ENCODE peak calls at places on chromosomes 12 and 14, in ten cellular contexts. E is osteoblast, G is transverse colon, R is pancreas, W is tibial nerve, O is astrocyte, P is psoas muscle, A is Panc1, K is hepatocyte, D is cardiac muscle cell. S is an unnamed sample. For H3K4me1, the result is how much of the 10 kb centered on the place peaks cover.

GRCh38 chr12:107152331-107152730 is 59.0 kb upstream of the CRY1 start:
- DNase-seq in E (no peak), G (no peak), R (no peak), W (no peak), O (peak), P (no peak), A (no peak), K (no peak), D (no peak), S (no peak)

GRCh38 chr12:49292729-49293055 is 2.3 kb upstream of the PRPH start:
- DNase-seq in E (no peak), G (no peak), R (no peak), W (no peak), O (no peak), P (no peak), A (no peak), K (no peak), D (no peak), S (no peak)

GRCh38 chr12:3293013-3293412 is 198.0 kb upstream of the PRMT8 start:
- DNase-seq in E (peak), G (no peak), R (no peak), W (no peak), O (no peak), P (no peak), A (no peak), K (no peak), D (no peak), S (no peak)

GRCh38 chr14:24816929-24817637 is 183.1 kb upstream of the GZMB start:
- DNase-seq in E (no peak), G (peak), R (peak), W (no peak), O (no peak), P (no peak), A (no peak), K (peak), D (no peak), S (no peak)

GRCh38 chr12:6292606-6293005 is 17.9 kb upstream of the PLEKHG6 start:
- DNase-seq in E (peak), G (no peak), R (no peak), W (no peak), O (no peak), P (no peak), A (no peak), K (no peak), D (no peak), S (no peak)

GRCh38 chr14:83993545-83993944 is 1536.4 kb upstream of the FLRT2 start:
- DNase-seq in E (no peak), G (no peak), R (no peak), W (no peak), O (no peak), P (no peak), A (no peak), K (no peak), D (no peak), S (no peak)

GRCh38 chr12:69388371-69388770 is 28.8 kb downstream of the YEATS4 start:
- DNase-seq in E (peak), G (no peak), R (no peak), W (no peak), O (peak), P (no peak), A (no peak), K (peak), D (peak), S (no peak)

GRCh38 chr12:112214064-112214463 is 88.7 kb downstream of the TRAFD1 start:
- DNase-seq in E (no peak), G (no peak), R (no peak), W (no peak), O (no peak), P (no peak), A (no peak), K (no peak), D (no peak), S (no peak)

GRCh38 chr12:54207539-54208267 is 18.9 kb upstream of the SMUG1 start:
- DNase-seq in E (peak), G (peak), R (peak), W (peak), O (no peak), P (peak), A (peak), K (peak), D (peak), S (peak)

GRCh38 chr12:111438501-111438900 is 32.8 kb downstream of the SH2B3 start:
- DNase-seq in E (peak), G (peak), R (no peak), W (no peak), O (peak), P (no peak), A (no peak), K (peak), D (no peak), S (peak)

GRCh38 chr12:124032265-124032886 is 59.4 kb downstream of the ZNF664 start:
- DNase-seq in E (peak), G (peak), R (peak), W (peak), O (peak), P (no peak), A (peak), K (peak), D (peak), S (peak)

GRCh38 chr14:50237448-50237847 is 6.1 kb upstream of the SOS2 start:
- DNase-seq in E (no peak), G (no peak), R (no peak), W (no peak), O (no peak), P (no peak), A (no peak), K (no peak), D (no peak), S (no peak)

GRCh38 chr14:70087380-70087697 is 101.4 kb downstream of the SLC8A3 start:
- DNase-seq in E (no peak), G (no peak), R (no peak), W (no peak), O (no peak), P (no peak), A (no peak), K (no peak), D (no peak), S (no peak)

GRCh38 chr12:7588703-7589329 is 76.9 kb downstream of the APOBEC1 start:
- DNase-seq in E (peak), G (peak), R (peak), W (peak), O (no peak), P (no peak), A (no peak), K (peak), D (peak), S (peak)

GRCh38 chr12:96247567-96247962 is 53.4 kb downstream of the ELK3 start:
- DNase-seq in E (no peak), G (no peak), R (no peak), W (no peak), O (no peak), P (no peak), A (peak), K (no peak), D (no peak), S (no peak)

GRCh38 chr12:64296301-64296700 is 74.2 kb upstream of the KICS2 start:
- DNase-seq in E (no peak), G (no peak), R (no peak), W (no peak), O (no peak), P (no peak), A (no peak), K (no peak), D (no peak), S (no peak)

GRCh38 chr12:30877110-30877875 is 49.3 kb upstream of the TSPAN11 start:
- DNase-seq in E (no peak), G (no peak), R (no peak), W (no peak), O (no peak), P (no peak), A (no peak), K (no peak), D (no peak), S (no peak)

GRCh38 chr12:110058875-110059615 is 10.7 kb upstream of the C12orf76 start:
- DNase-seq in E (no peak), G (no peak), R (no peak), W (no peak), O (no peak), P (no peak), A (no peak), K (no peak), D (no peak), S (no peak)

GRCh38 chr12:79615596-79616560 is 74.9 kb downstream of the PAWR start:
- DNase-seq in E (no peak), G (no peak), R (no peak), W (no peak), O (no peak), P (no peak), A (no peak), K (no peak), D (peak), S (no peak)

GRCh38 chr14:68208218-68208617 is 388.6 kb downstream of the RAD51B start:
- DNase-seq in E (peak), G (no peak), R (no peak), W (no peak), O (peak), P (no peak), A (no peak), K (no peak), D (no peak), S (no peak)

GRCh38 chr12:58969227-58969626 is 48.9 kb upstream of the LRIG3 start:
- DNase-seq in E (no peak), G (no peak), R (no peak), W (no peak), O (no peak), P (no peak), A (no peak), K (no peak), D (no peak), S (no peak)

GRCh38 chr14:99597911-99598600 is 6.0 kb downstream of the CCDC85C start:
- DNase-seq in E (peak), G (no peak), R (no peak), W (no peak), O (no peak), P (no peak), A (no peak), K (no peak), D (no peak), S (no peak)
- H3K27ac ChIP-seq in E (no peak), G (peak), R (no peak), W (peak), O (no peak), P (no peak), A (peak), K (peak), D (no peak), S (no peak)

DNA sequence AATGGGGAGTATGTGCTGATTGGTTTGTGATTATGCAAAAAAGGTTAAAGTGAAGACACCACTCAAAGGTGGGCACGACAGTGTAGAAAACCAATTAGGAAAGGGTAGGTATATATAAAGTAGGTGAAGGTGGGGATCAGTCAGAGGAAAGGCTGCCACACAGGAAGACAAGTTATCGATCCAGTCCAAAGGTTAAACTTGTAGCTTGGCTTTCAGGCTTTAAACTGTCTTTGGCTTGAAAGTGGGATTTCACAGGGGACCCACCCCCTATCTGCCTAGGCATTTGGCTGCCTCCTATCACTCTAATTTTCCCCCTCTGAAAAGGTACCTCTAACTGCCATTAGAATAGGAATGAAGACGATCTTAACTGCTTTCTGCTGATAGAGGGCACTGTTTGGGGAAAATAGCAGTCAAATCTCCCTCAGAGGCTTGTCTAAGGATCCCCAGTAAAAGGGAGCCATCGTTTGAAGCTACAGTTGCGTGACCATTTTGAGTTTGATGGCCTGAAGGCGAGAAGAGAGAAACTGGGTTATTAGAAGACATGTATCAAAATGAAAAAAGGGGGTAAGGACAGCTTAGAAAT is 250.2 kb downstream of the GPHN start:
- DNase-seq in E (no peak), G (no peak), R (no peak), W (no peak), O (no peak), P (no peak), A (no peak), K (no peak), D (no peak), S (peak)
- TF ChIP-seq CTCF in E (peak), G (no peak), R (no peak), W (no peak), O (no peak), P (no peak), A (peak), K (peak), D (no peak), S (peak)

GRCh38 chr14:22721213-22721612 is 45.3 kb upstream of the OXA1L start:
- DNase-seq in E (peak), G (no peak), R (no peak), W (no peak), O (no peak), P (no peak), A (no peak), K (no peak), D (no peak), S (no peak)
- H3K4me1 ChIP-seq in E (under half), G (under half), R (under half), W (under half), O (under half), P (under half), A (under half), K (under half), D (under half), S (under half)

GRCh38 chr12:19915392-19916192 is 452.7 kb upstream of the PDE3A start:
- DNase-seq in E (no peak), G (no peak), R (no peak), W (peak), O (peak), P (no peak), A (no peak), K (peak), D (peak), S (no peak)
- H3K27ac ChIP-seq in E (no peak), G (no peak), R (no peak), W (no peak), O (no peak), P (no peak), A (no peak), K (peak), D (no peak), S (peak)

GRCh38 chr12:132190834-132191500 is 46.7 kb downstream of the NOC4L start:
- DNase-seq in E (no peak), G (no peak), R (no peak), W (no peak), O (no peak), P (no peak), A (no peak), K (no peak), D (no peak), S (no peak)

GRCh38 chr12:132190012-132190755 is 45.9 kb downstream of the NOC4L start:
- DNase-seq in E (peak), G (peak), R (no peak), W (no peak), O (no peak), P (no peak), A (no peak), K (peak), D (peak), S (peak)

GRCh38 chr12:132188451-132189298 is 44.4 kb downstream of the NOC4L start:
- DNase-seq in E (no peak), G (no peak), R (no peak), W (no peak), O (no peak), P (no peak), A (no peak), K (no peak), D (no peak), S (no peak)

GRCh38 chr12:132187646-132188450 is 43.6 kb downstream of the NOC4L start:
- DNase-seq in E (no peak), G (no peak), R (no peak), W (no peak), O (no peak), P (no peak), A (no peak), K (no peak), D (no peak), S (no peak)

GRCh38 chr12:132189378-132190011 is 45.2 kb downstream of the NOC4L start:
- DNase-seq in E (peak), G (peak), R (peak), W (peak), O (peak), P (peak), A (peak), K (peak), D (peak), S (peak)
- TF ChIP-seq CTCF in E (no peak), G (no peak), R (no peak), W (peak), O (no peak), P (no peak), A (no peak), K (no peak), D (no peak), S (no peak)

GRCh38 chr14:91357731-91358319 is 59.8 kb downstream of the CCDC88C start:
- DNase-seq in E (peak), G (no peak), R (no peak), W (no peak), O (no peak), P (no peak), A (no peak), K (no peak), D (no peak), S (no peak)

GRCh38 chr14:91354979-91355685 is 62.5 kb downstream of the CCDC88C start:
- DNase-seq in E (peak), G (peak), R (no peak), W (no peak), O (no peak), P (no peak), A (no peak), K (no peak), D (no peak), S (peak)

GRCh38 chr14:91356218-91356763 is 61.3 kb downstream of the CCDC88C start:
- DNase-seq in E (no peak), G (no peak), R (no peak), W (no peak), O (no peak), P (no peak), A (no peak), K (no peak), D (no peak), S (no peak)

GRCh38 chr14:91358654-91359210 is 58.9 kb downstream of the CCDC88C start:
- DNase-seq in E (peak), G (no peak), R (no peak), W (no peak), O (no peak), P (no peak), A (no peak), K (no peak), D (no peak), S (no peak)

DNA sequence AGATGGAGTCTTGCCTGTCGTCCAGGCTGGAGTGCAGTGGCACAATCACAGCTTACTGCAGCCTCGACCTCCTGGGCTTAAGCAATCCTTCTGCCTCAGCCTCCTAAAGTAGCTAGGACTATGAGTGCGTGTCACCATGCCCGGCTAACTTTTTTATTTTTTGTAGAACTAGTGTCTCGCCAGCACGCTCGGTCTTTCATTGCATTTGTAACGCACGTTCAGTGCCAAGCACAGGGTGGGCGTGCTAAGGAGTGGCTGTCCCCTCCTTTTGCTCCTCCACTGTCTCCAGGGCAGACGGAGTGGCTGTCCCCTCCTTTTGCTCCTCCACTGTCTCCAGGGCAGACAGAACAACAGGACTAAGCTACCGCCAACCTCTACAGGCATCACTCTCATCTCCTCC is 60.3 kb downstream of the CCDC88C start:
- DNase-seq in E (no peak), G (no peak), R (no peak), W (no peak), O (no peak), P (no peak), A (no peak), K (no peak), D (no peak), S (no peak)
- H3K4me1 ChIP-seq in E (under half), G (under half), R (under half), W (under half), O (under half), P (under half), A (under half), K (under half), D (under half), S (under half)

GRCh38 chr12:120194534-120195395 is at the start of gene GCN1:
- DNase-seq in E (peak), G (peak), R (peak), W (peak), O (peak), P (peak), A (peak), K (peak), D (peak), S (peak)
- H3K27ac ChIP-seq in E (peak), G (peak), R (peak), W (peak), O (peak), P (peak), A (peak), K (peak), D (peak), S (peak)

GRCh38 chr14:65958664-65959562 is 527.3 kb upstream of the CCDC196 start:
- DNase-seq in E (no peak), G (no peak), R (no peak), W (no peak), O (peak), P (no peak), A (no peak), K (peak), D (peak), S (no peak)

GRCh38 chr14:65957631-65958205 is 528.5 kb upstream of the CCDC196 start:
- DNase-seq in E (no peak), G (no peak), R (no peak), W (no peak), O (no peak), P (no peak), A (no peak), K (no peak), D (no peak), S (peak)

GRCh38 chr14:65959563-65960024 is 526.6 kb upstream of the CCDC196 start:
- DNase-seq in E (no peak), G (no peak), R (no peak), W (no peak), O (no peak), P (no peak), A (no peak), K (no peak), D (no peak), S (no peak)

GRCh38 chr14:65962952-65963351 is 523.2 kb upstream of the CCDC196 start:
- DNase-seq in E (no peak), G (no peak), R (no peak), W (no peak), O (no peak), P (no peak), A (no peak), K (peak), D (peak), S (no peak)

GRCh38 chr14:65961004-65961403 is 525.2 kb upstream of the CCDC196 start:
- DNase-seq in E (peak), G (peak), R (peak), W (no peak), O (peak), P (no peak), A (peak), K (peak), D (peak), S (peak)
- TF ChIP-seq CTCF in E (peak), G (peak), R (peak), W (no peak), O (peak), P (peak), A (peak), K (peak), D (peak), S (peak)

S was measured in endodermal cell.